ENCODE peak calls at places on chromosomes 11 and 22, in four cellular contexts. One of them, this sample, is unnamed.

GRCh38 chr11:2586793-2587131 is 113.0 kb downstream of the KCNQ1OT1 start:
- DNase-seq in GM20000: peak
- DNase-seq in HCEC 1CT: no peak
- DNase-seq in HCT116: no peak
- DNase-seq in this sample: no peak

GRCh38 chr22:40241200-40241763 is 63.6 kb downstream of the TNRC6B start:
- DNase-seq in HCEC 1CT: no peak
- DNase-seq in HCT116: no peak
- DNase-seq in GM20000: no peak
- DNase-seq in this sample: no peak

GRCh38 chr11:5509803-5510202 is at the start of gene UBQLN3:
- DNase-seq in HCT116: no peak
- DNase-seq in HCEC 1CT: no peak
- DNase-seq in GM20000: no peak
- DNase-seq in this sample: no peak

GRCh38 chr11:19912206-19913118 is 199.8 kb downstream of the NAV2 start:
- DNase-seq in GM20000: no peak
- DNase-seq in HCT116: no peak
- DNase-seq in HCEC 1CT: no peak
- DNase-seq in this sample: no peak

GRCh38 chr11:84981296-84981695 is 645.8 kb downstream of the DLG2 start:
- DNase-seq in HCT116: no peak
- DNase-seq in GM20000: no peak
- DNase-seq in HCEC 1CT: peak
- DNase-seq in this sample: no peak

GRCh38 chr11:128334311-128335044 is 252.9 kb downstream of the ETS1 start:
- DNase-seq in HCT116: no peak
- DNase-seq in GM20000: no peak
- DNase-seq in HCEC 1CT: no peak
- DNase-seq in this sample: no peak

GRCh38 chr11:71321433-71322191 is 69.2 kb upstream of the SHANK2 start:
- DNase-seq in HCEC 1CT: no peak
- DNase-seq in GM20000: no peak
- DNase-seq in HCT116: no peak
- DNase-seq in this sample: no peak

GRCh38 chr22:46546466-46547178 is 9.2 kb upstream of the CELSR1 start:
- DNase-seq in GM20000: no peak
- DNase-seq in HCEC 1CT: peak
- DNase-seq in HCT116: no peak
- DNase-seq in this sample: peak

GRCh38 chr22:23246982-23247766 is 66.9 kb downstream of the BCR start:
- DNase-seq in GM20000: no peak
- DNase-seq in HCEC 1CT: no peak
- DNase-seq in HCT116: no peak
- DNase-seq in this sample: no peak

GRCh38 chr11:2581151-2581930 is 118.5 kb downstream of the KCNQ1OT1 start:
- DNase-seq in GM20000: no peak
- DNase-seq in HCT116: no peak
- DNase-seq in HCEC 1CT: no peak
- DNase-seq in this sample: no peak

GRCh38 chr22:24200616-24201212 is 19.4 kb downstream of the SUSD2 start:
- DNase-seq in HCT116: peak
- DNase-seq in GM20000: no peak
- DNase-seq in HCEC 1CT: peak
- DNase-seq in this sample: no peak

GRCh38 chr11:121416909-121417567 is 35.1 kb upstream of the SORL1 start:
- DNase-seq in HCEC 1CT: peak
- DNase-seq in HCT116: no peak
- DNase-seq in GM20000: no peak
- DNase-seq in this sample: no peak

GRCh38 chr11:90323289-90323688 is 100.4 kb upstream of the CHORDC1 start:
- DNase-seq in GM20000: no peak
- DNase-seq in HCEC 1CT: no peak
- DNase-seq in HCT116: no peak
- DNase-seq in this sample: no peak

GRCh38 chr22:23556026-23556620 is 24.0 kb downstream of the IGLL1 start:
- DNase-seq in HCEC 1CT: no peak
- DNase-seq in HCT116: no peak
- DNase-seq in GM20000: no peak
- DNase-seq in this sample: no peak

GRCh38 chr11:68863553-68864265 is 22.0 kb upstream of the CPT1A start:
- DNase-seq in GM20000: no peak
- DNase-seq in HCEC 1CT: no peak
- DNase-seq in HCT116: no peak
- DNase-seq in this sample: no peak

GRCh38 chr11:19437760-19438159 is 197.0 kb upstream of the E2F8 start:
- DNase-seq in GM20000: no peak
- DNase-seq in HCEC 1CT: peak
- DNase-seq in HCT116: no peak
- DNase-seq in this sample: peak

GRCh38 chr22:27966168-27967064 is 47.4 kb upstream of the PITPNB start:
- DNase-seq in HCT116: no peak
- DNase-seq in GM20000: no peak
- DNase-seq in HCEC 1CT: no peak
- DNase-seq in this sample: no peak

GRCh38 chr11:10539339-10539738 is 1.6 kb downstream of the RNF141 start:
- DNase-seq in HCT116: no peak
- DNase-seq in HCEC 1CT: no peak
- DNase-seq in GM20000: no peak
- DNase-seq in this sample: no peak

GRCh38 chr22:37817705-37818311 is 5.4 kb upstream of the GALR3 start:
- DNase-seq in HCEC 1CT: peak
- DNase-seq in HCT116: no peak
- DNase-seq in GM20000: peak
- DNase-seq in this sample: peak